ENCODE peak calls at places on chromosomes 3 and 15, in seven cellular contexts. B is right cardiac atrium, W is LHCN-M2, R is lower lobe of right lung, S is lung microvascular endothelial cell, T is RCC 7860, K is left cardiac atrium. Y is an unnamed sample.

GRCh38 chr3:68855620-68856019 is 76.7 kb downstream of the TAFA4 start:
- DNase-seq in T (no peak), K (no peak), B (no peak), R (no peak), W (no peak), S (no peak), Y (no peak)

GRCh38 chr3:189195302-189195701 is 23.5 kb downstream of the TPRG1 start:
- DNase-seq in W (no peak), T (no peak), S (no peak), R (peak; percentile 47), K (no peak), B (no peak), Y (no peak)

GRCh38 chr15:90838066-90838465 is 30.3 kb upstream of the FURIN start:
- DNase-seq in S (no peak), K (no peak), W (no peak), T (no peak), B (no peak), R (no peak), Y (no peak)

GRCh38 chr3:43155464-43156121 is 49.7 kb upstream of the POMGNT2 start:
- DNase-seq in T (peak; percentile 35), W (peak; percentile 78), S (peak; percentile 74), R (no peak), K (peak; percentile 71), B (peak; percentile 83), Y (peak; percentile 84)

GRCh38 chr15:42035362-42035761 is 14.5 kb upstream of the PLA2G4E start:
- DNase-seq in S (peak; percentile 14), B (no peak), W (no peak), R (no peak), T (no peak), K (no peak), Y (no peak)

GRCh38 chr3:193545304-193545703 is 9.4 kb downstream of the ATP13A4 start:
- DNase-seq in S (no peak), K (no peak), W (no peak), B (no peak), R (no peak), T (no peak), Y (no peak)

GRCh38 chr3:36833160-36833814 is 68.9 kb upstream of the DCLK3 start:
- DNase-seq in R (no peak), S (no peak), K (no peak), T (no peak), W (no peak), B (no peak), Y (no peak)

GRCh38 chr15:70487380-70487725 is 276.0 kb downstream of the UACA start:
- DNase-seq in S (no peak), K (peak; percentile 9), W (no peak), B (no peak), T (no peak), R (no peak), Y (no peak)

GRCh38 chr15:37765809-37766208 is 168.6 kb upstream of the TMCO5A start:
- DNase-seq in W (no peak), S (peak; percentile 31), R (no peak), T (no peak), B (no peak), K (no peak), Y (no peak)

GRCh38 chr3:45227946-45228345 is 1.9 kb upstream of the TMEM158 start:
- DNase-seq in T (no peak), K (no peak), B (no peak), W (no peak), R (no peak), S (no peak), Y (no peak)

GRCh38 chr15:89068325-89068784 is 19.9 kb upstream of the ABHD2 start:
- DNase-seq in W (peak; percentile 97), K (no peak), B (no peak), T (peak; percentile 92), R (no peak), S (peak; percentile 49), Y (no peak)

GRCh38 chr3:55605837-55606236 is 118.7 kb upstream of the WNT5A start:
- DNase-seq in B (no peak), K (no peak), W (peak; percentile 30), T (no peak), S (no peak), R (no peak), Y (no peak)

GRCh38 chr3:168693870-168694269 is 598.1 kb upstream of the GOLIM4 start:
- DNase-seq in K (no peak), R (no peak), S (no peak), T (no peak), W (no peak), B (no peak), Y (no peak)

GRCh38 chr3:170178631-170179030 is 2.9 kb downstream of the PHC3 start:
- DNase-seq in W (no peak), R (no peak), K (no peak), B (no peak), T (no peak), S (no peak), Y (no peak)

Y was measured in adrenal gland.